ENCODE peak calls at places on chromosomes 13 and 19, in five cellular contexts. One of them, this sample, is unnamed.

GRCh38 chr13:20363162-20363561 is 131.0 kb upstream of the GJB6 start:
- DNase-seq in mucosa of descending colon: no peak
- DNase-seq in endothelial cell: no peak
- DNase-seq in BE2C: no peak
- DNase-seq in astrocyte: no peak
- DNase-seq in this sample: no peak

GRCh38 chr19:45882652-45883585 is 3.0 kb downstream of the IRF2BP1 start:
- DNase-seq in BE2C: peak; percentile 75
- DNase-seq in endothelial cell: peak; percentile 94
- DNase-seq in mucosa of descending colon: peak; percentile 94
- DNase-seq in astrocyte: peak; percentile 59
- DNase-seq in this sample: peak; percentile 87

GRCh38 chr19:10624585-10624984 is 768 bp upstream of the SLC44A2 start:
- DNase-seq in endothelial cell: no peak
- DNase-seq in mucosa of descending colon: peak; percentile 65
- DNase-seq in astrocyte: no peak
- DNase-seq in BE2C: no peak
- DNase-seq in this sample: no peak

GRCh38 chr13:21556051-21556450 is 47.9 kb downstream of the MICU2 start:
- DNase-seq in endothelial cell: no peak
- DNase-seq in BE2C: no peak
- DNase-seq in mucosa of descending colon: no peak
- DNase-seq in astrocyte: no peak
- DNase-seq in this sample: no peak

GRCh38 chr13:98842858-98843481 is 90.5 kb upstream of the SLC15A1 start:
- DNase-seq in endothelial cell: peak; percentile 84
- DNase-seq in mucosa of descending colon: peak; percentile 82
- DNase-seq in astrocyte: peak; percentile 48
- DNase-seq in BE2C: peak; percentile 87
- DNase-seq in this sample: peak; percentile 65

GRCh38 chr13:97257800-97258799 is 36.0 kb downstream of the MBNL2 start:
- DNase-seq in BE2C: peak; percentile 45
- DNase-seq in mucosa of descending colon: no peak
- DNase-seq in astrocyte: peak; percentile 96
- DNase-seq in endothelial cell: peak; percentile 56
- DNase-seq in this sample: peak; percentile 62

GRCh38 chr19:29881386-29881785 is 60.7 kb upstream of the URI1 start:
- DNase-seq in astrocyte: peak; percentile 6
- DNase-seq in endothelial cell: no peak
- DNase-seq in BE2C: no peak
- DNase-seq in mucosa of descending colon: no peak
- DNase-seq in this sample: no peak

GRCh38 chr13:20974981-20975585 is 72.5 kb upstream of the XPO4 start:
- DNase-seq in mucosa of descending colon: no peak
- DNase-seq in BE2C: no peak
- DNase-seq in astrocyte: no peak
- DNase-seq in endothelial cell: no peak
- DNase-seq in this sample: no peak

GRCh38 chr19:44969437-44969836 is 14.3 kb downstream of the CLPTM1 start:
- DNase-seq in endothelial cell: no peak
- DNase-seq in BE2C: no peak
- DNase-seq in astrocyte: no peak
- DNase-seq in mucosa of descending colon: no peak
- DNase-seq in this sample: no peak

GRCh38 chr19:1410136-1410786 is 2.9 kb downstream of the DAZAP1 start:
- DNase-seq in astrocyte: peak; percentile 65
- DNase-seq in endothelial cell: no peak
- DNase-seq in BE2C: no peak
- DNase-seq in mucosa of descending colon: no peak
- DNase-seq in this sample: no peak

GRCh38 chr19:46784262-46785053 is 3.9 kb downstream of the SLC1A5 start:
- DNase-seq in mucosa of descending colon: peak; percentile 88
- DNase-seq in endothelial cell: peak; percentile 12
- DNase-seq in BE2C: peak; percentile 83
- DNase-seq in astrocyte: peak; percentile 73
- DNase-seq in this sample: peak; percentile 82

GRCh38 chr19:45955905-45956608 is 17.6 kb downstream of the NOVA2 start:
- DNase-seq in endothelial cell: no peak
- DNase-seq in astrocyte: peak; percentile 89
- DNase-seq in BE2C: peak; percentile 40
- DNase-seq in mucosa of descending colon: no peak
- DNase-seq in this sample: no peak

GRCh38 chr13:25422153-25422552 is 50.4 kb downstream of the ATP8A2 start:
- DNase-seq in astrocyte: no peak
- DNase-seq in mucosa of descending colon: no peak
- DNase-seq in endothelial cell: no peak
- DNase-seq in BE2C: no peak
- DNase-seq in this sample: no peak

GRCh38 chr19:17860331-17860992 is 752 bp downstream of the RPL18A start:
- DNase-seq in BE2C: no peak
- DNase-seq in endothelial cell: no peak
- DNase-seq in astrocyte: no peak
- DNase-seq in mucosa of descending colon: no peak
- DNase-seq in this sample: no peak

GRCh38 chr13:24033527-24034302 is 126.8 kb upstream of the SPATA13 start:
- DNase-seq in astrocyte: peak; percentile 96
- DNase-seq in BE2C: no peak
- DNase-seq in mucosa of descending colon: no peak
- DNase-seq in endothelial cell: no peak
- DNase-seq in this sample: no peak

GRCh38 chr13:50208826-50209335 is 193.6 kb downstream of the KCNRG start:
- DNase-seq in mucosa of descending colon: peak; percentile 28
- DNase-seq in BE2C: peak; percentile 58
- DNase-seq in endothelial cell: peak; percentile 38
- DNase-seq in astrocyte: peak; percentile 91
- DNase-seq in this sample: peak; percentile 40

GRCh38 chr19:50949792-50950320 is 3.0 kb downstream of the KLK5 start:
- DNase-seq in BE2C: no peak
- DNase-seq in mucosa of descending colon: no peak
- DNase-seq in astrocyte: no peak
- DNase-seq in endothelial cell: no peak
- DNase-seq in this sample: no peak

GRCh38 chr13:99467764-99468163 is 33.5 kb upstream of the TM9SF2 start:
- DNase-seq in mucosa of descending colon: no peak
- DNase-seq in astrocyte: peak; percentile 59
- DNase-seq in endothelial cell: no peak
- DNase-seq in BE2C: no peak
- DNase-seq in this sample: no peak

GRCh38 chr13:40520916-40521315 is 145.5 kb downstream of the FOXO1 start:
- DNase-seq in astrocyte: no peak
- DNase-seq in mucosa of descending colon: no peak
- DNase-seq in endothelial cell: no peak
- DNase-seq in BE2C: no peak
- DNase-seq in this sample: no peak

GRCh38 chr13:111469916-111470506 is 149.6 kb downstream of the TEX29 start:
- DNase-seq in mucosa of descending colon: no peak
- DNase-seq in astrocyte: no peak
- DNase-seq in endothelial cell: no peak
- DNase-seq in BE2C: no peak
- DNase-seq in this sample: no peak

GRCh38 chr13:92896842-92897241 is 329.8 kb upstream of the GPC6 start:
- DNase-seq in astrocyte: peak; percentile 24
- DNase-seq in BE2C: peak; percentile 18
- DNase-seq in endothelial cell: no peak
- DNase-seq in mucosa of descending colon: no peak
- DNase-seq in this sample: no peak

GRCh38 chr13:59531571-59532091 is 632.1 kb downstream of the DIAPH3 start:
- DNase-seq in astrocyte: peak; percentile 82
- DNase-seq in endothelial cell: peak; percentile 67
- DNase-seq in mucosa of descending colon: peak; percentile 37
- DNase-seq in BE2C: peak; percentile 77
- DNase-seq in this sample: no peak

GRCh38 chr19:3538965-3539742 is at the start of gene TEKTIP1:
- DNase-seq in mucosa of descending colon: no peak
- DNase-seq in endothelial cell: no peak
- DNase-seq in astrocyte: no peak
- DNase-seq in BE2C: no peak
- DNase-seq in this sample: no peak

GRCh38 chr13:55948175-55948574 is 1192.5 kb upstream of the PRR20A start:
- DNase-seq in BE2C: no peak
- DNase-seq in astrocyte: no peak
- DNase-seq in mucosa of descending colon: no peak
- DNase-seq in endothelial cell: no peak
- DNase-seq in this sample: no peak

GRCh38 chr13:31119526-31119925 is 42.2 kb downstream of the HSPH1 start:
- DNase-seq in BE2C: no peak
- DNase-seq in mucosa of descending colon: no peak
- DNase-seq in endothelial cell: no peak
- DNase-seq in astrocyte: no peak
- DNase-seq in this sample: no peak

GRCh38 chr19:14347999-14348889 is 33.0 kb upstream of the ADGRE5 start:
- DNase-seq in astrocyte: no peak
- DNase-seq in mucosa of descending colon: peak; percentile 85
- DNase-seq in endothelial cell: peak; percentile 76
- DNase-seq in BE2C: peak; percentile 75
- DNase-seq in this sample: peak; percentile 89

DNA sequence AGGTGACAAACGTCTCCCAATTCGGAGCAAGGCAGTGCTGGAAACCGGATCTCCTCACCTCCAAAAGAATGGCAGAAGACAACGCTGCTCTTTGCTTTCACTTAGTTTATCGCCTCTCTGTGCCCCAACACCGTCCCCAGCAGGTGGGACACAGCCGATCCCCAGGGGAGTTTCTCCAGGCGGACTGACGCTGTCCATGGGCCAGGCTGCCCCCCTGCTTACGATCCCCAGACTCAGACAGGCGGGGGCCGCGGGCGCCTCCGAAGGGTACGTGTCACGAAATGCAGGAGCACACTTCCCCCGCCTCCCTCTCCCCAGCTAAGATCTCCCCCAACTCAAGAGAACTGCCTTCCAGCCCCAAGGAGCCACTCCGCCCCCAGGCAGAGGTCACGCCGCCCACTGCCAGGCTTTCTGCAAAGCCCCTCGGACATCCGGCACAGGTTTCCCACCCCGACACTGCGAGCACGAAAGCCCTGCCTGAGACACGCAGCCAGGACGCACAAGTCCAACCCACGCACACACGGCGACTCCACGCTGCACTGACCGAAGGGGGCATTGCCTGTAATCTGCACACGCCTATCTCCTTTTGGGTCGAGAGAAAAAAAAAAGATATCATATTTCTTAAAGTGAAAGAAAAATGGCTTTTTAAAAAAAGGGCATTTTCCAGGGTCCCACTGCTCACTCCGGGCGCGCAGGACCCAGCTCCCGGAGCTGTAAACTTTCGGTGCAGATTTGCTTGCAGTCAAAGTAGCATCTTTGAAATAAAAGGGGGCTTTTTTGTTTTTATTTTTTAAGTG is 1.9 kb downstream of the SPRY2 start:
- DNase-seq in endothelial cell: peak; percentile 61
- DNase-seq in BE2C: peak; percentile 82
- DNase-seq in mucosa of descending colon: peak; percentile 73
- DNase-seq in astrocyte: peak; percentile 88
- DNase-seq in this sample: peak; percentile 40
- TF ChIP-seq CTCF in endothelial cell: no peak
- TF ChIP-seq CTCF in BE2C: peak; percentile 21
- TF ChIP-seq CTCF in mucosa of descending colon: no peak
- TF ChIP-seq CTCF in astrocyte: no peak
- TF ChIP-seq CTCF in this sample: peak; percentile 27

DNA sequence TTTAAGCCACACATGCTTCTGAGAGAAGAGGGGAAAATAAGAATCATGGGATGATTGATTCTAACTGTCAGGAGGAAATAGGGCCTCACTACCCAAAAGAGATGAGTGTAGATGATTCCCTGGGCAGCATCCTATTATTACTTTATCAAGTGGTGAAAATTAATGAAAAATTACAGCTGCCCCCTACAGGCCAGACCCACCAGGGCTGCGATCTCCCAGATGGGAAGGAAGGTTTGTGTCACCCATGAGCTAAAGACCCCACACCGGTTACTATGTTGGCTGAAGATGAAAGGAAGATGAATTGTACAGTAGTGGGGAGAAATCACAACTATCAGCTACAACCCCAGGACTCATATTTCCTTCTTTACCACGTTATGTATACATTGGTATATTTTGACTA is 49.5 kb downstream of the RFC3 start:
- DNase-seq in astrocyte: no peak
- DNase-seq in mucosa of descending colon: no peak
- DNase-seq in BE2C: no peak
- DNase-seq in endothelial cell: no peak
- DNase-seq in this sample: no peak
- TF ChIP-seq CTCF in astrocyte: no peak
- TF ChIP-seq CTCF in mucosa of descending colon: no peak
- TF ChIP-seq CTCF in BE2C: peak; percentile 39
- TF ChIP-seq CTCF in endothelial cell: no peak
- TF ChIP-seq CTCF in this sample: no peak

DNA sequence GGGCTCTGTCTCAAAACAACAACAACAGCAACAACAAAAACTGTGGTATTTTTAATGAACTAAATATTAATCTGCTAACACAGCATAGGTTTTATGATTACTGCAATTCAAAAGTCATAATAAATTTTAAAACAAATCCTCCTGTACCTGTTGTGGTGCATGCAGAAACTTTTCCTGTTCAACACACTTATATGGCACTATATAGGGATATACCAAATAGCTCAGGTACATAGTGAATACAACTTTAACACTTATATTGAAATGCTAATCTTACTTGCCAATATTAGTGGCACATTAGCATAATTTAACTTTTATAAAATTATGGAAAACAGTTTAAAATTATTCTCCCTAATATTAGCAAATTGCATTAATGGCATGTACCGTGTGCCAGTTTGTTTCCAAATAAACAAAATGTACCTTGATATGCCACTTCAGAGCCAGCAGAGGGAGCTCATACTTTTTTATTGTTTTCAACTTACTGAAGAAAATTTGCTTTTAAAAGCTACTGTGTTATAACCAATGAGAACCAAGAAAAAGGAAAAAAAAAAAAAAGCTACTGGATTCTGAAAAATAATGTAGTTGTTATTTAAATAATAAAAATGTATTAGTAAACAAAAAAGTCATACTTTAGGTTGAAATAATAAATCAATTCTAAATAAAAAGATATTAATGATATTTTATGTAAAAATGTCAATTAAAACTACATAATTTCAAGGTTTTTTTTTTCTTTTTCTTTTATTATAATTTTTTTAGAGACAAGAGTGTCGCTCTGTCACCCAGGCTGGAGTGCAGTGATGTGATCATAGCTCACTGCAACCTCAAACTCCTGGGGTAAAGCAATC is 18.0 kb upstream of the RBM26 start:
- DNase-seq in mucosa of descending colon: no peak
- DNase-seq in BE2C: no peak
- DNase-seq in astrocyte: peak; percentile 34
- DNase-seq in endothelial cell: no peak
- DNase-seq in this sample: peak; percentile 25
- TF ChIP-seq CTCF in mucosa of descending colon: peak; percentile 49
- TF ChIP-seq CTCF in BE2C: peak; percentile 65
- TF ChIP-seq CTCF in astrocyte: peak; percentile 67
- TF ChIP-seq CTCF in endothelial cell: peak; percentile 83
- TF ChIP-seq CTCF in this sample: peak; percentile 62

GRCh38 chr13:65615506-65615905 is 1614.6 kb downstream of the PCDH9 start:
- DNase-seq in BE2C: no peak
- DNase-seq in mucosa of descending colon: no peak
- DNase-seq in endothelial cell: no peak
- DNase-seq in astrocyte: no peak
- DNase-seq in this sample: no peak

DNA sequence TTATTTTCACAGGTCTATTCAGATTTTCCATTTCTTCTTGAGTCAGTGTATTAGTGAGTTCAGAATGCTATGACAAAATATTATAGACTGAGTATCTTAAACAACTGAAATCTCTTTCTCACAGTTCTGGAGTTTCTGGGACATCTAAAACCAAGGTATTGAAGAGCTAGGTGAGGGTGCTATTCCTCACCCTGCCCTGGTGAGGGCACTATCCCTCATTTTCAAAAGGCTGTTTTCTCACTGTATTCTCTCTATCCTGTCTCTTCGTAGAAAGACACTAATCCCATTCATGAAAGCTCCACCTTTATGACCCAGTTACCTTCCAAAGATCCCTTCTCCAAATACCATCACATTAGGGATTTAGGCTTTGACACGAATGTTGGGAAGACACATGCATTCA is 1617.1 kb downstream of the PCDH9 start:
- DNase-seq in mucosa of descending colon: no peak
- DNase-seq in endothelial cell: no peak
- DNase-seq in BE2C: no peak
- DNase-seq in astrocyte: no peak
- DNase-seq in this sample: no peak
- TF ChIP-seq CTCF in mucosa of descending colon: no peak
- TF ChIP-seq CTCF in endothelial cell: no peak
- TF ChIP-seq CTCF in BE2C: peak; percentile 50
- TF ChIP-seq CTCF in astrocyte: no peak
- TF ChIP-seq CTCF in this sample: peak; percentile 9

This sample was measured in GM10248.